ENCODE peak calls at places on chromosomes 6 and 20, in four cellular contexts. One of them, this sample, is unnamed.

GRCh38 chr6:79649016-79649415 is 17.9 kb downstream of the SH3BGRL2 start:
- DNase-seq in esophagus squamous epithelium: no peak
- DNase-seq in GM23248: no peak
- DNase-seq in neuronal stem cell: no peak
- DNase-seq in this sample: no peak

GRCh38 chr6:136446579-136447182 is 103.5 kb downstream of the MAP7 start:
- DNase-seq in esophagus squamous epithelium: no peak
- DNase-seq in GM23248: peak; percentile 78
- DNase-seq in neuronal stem cell: no peak
- DNase-seq in this sample: peak; percentile 27

GRCh38 chr6:131510094-131510493 is 62.9 kb upstream of the ARG1 start:
- DNase-seq in esophagus squamous epithelium: no peak
- DNase-seq in GM23248: no peak
- DNase-seq in neuronal stem cell: no peak
- DNase-seq in this sample: no peak

GRCh38 chr6:127341471-127342202 is 1.8 kb downstream of the ECHDC1 start:
- DNase-seq in esophagus squamous epithelium: no peak
- DNase-seq in GM23248: no peak
- DNase-seq in neuronal stem cell: no peak
- DNase-seq in this sample: no peak

GRCh38 chr6:144150673-144151009 is 324 bp downstream of the STX11 start:
- DNase-seq in esophagus squamous epithelium: no peak
- DNase-seq in GM23248: peak; percentile 56
- DNase-seq in neuronal stem cell: peak; percentile 27
- DNase-seq in this sample: peak; percentile 58

GRCh38 chr6:132153221-132153896 is 202.2 kb upstream of the CCN2 start:
- DNase-seq in esophagus squamous epithelium: no peak
- DNase-seq in GM23248: peak; percentile 91
- DNase-seq in neuronal stem cell: no peak
- DNase-seq in this sample: no peak

GRCh38 chr20:38230957-38231785 is 29.4 kb downstream of the KIAA1755 start:
- DNase-seq in esophagus squamous epithelium: no peak
- DNase-seq in GM23248: peak; percentile 47
- DNase-seq in neuronal stem cell: no peak
- DNase-seq in this sample: no peak

GRCh38 chr20:62723351-62723750 is 14.7 kb downstream of the NTSR1 start:
- DNase-seq in esophagus squamous epithelium: no peak
- DNase-seq in GM23248: no peak
- DNase-seq in neuronal stem cell: no peak
- DNase-seq in this sample: no peak

GRCh38 chr20:9498322-9498721 is 16.1 kb upstream of the LAMP5 start:
- DNase-seq in esophagus squamous epithelium: no peak
- DNase-seq in GM23248: peak; percentile 36
- DNase-seq in neuronal stem cell: no peak
- DNase-seq in this sample: no peak

GRCh38 chr6:170025341-170026271 is 265.3 kb downstream of the DLL1 start:
- DNase-seq in esophagus squamous epithelium: no peak
- DNase-seq in GM23248: no peak
- DNase-seq in neuronal stem cell: no peak
- DNase-seq in this sample: no peak

GRCh38 chr6:38092462-38092861 is 272.9 kb downstream of the ZFAND3 start:
- DNase-seq in esophagus squamous epithelium: no peak
- DNase-seq in GM23248: no peak
- DNase-seq in neuronal stem cell: no peak
- DNase-seq in this sample: no peak

GRCh38 chr20:50015993-50016770 is 33.4 kb downstream of the SNAI1 start:
- DNase-seq in esophagus squamous epithelium: no peak
- DNase-seq in GM23248: peak; percentile 55
- DNase-seq in neuronal stem cell: no peak
- DNase-seq in this sample: peak; percentile 93
- H3K4me3 ChIP-seq in esophagus squamous epithelium: no peak overlapping the region
- H3K4me3 ChIP-seq in GM23248: no peak overlapping the region
- H3K4me3 ChIP-seq in neuronal stem cell: no peak overlapping the region
- H3K4me3 ChIP-seq in this sample: no peak overlapping the region

DNA sequence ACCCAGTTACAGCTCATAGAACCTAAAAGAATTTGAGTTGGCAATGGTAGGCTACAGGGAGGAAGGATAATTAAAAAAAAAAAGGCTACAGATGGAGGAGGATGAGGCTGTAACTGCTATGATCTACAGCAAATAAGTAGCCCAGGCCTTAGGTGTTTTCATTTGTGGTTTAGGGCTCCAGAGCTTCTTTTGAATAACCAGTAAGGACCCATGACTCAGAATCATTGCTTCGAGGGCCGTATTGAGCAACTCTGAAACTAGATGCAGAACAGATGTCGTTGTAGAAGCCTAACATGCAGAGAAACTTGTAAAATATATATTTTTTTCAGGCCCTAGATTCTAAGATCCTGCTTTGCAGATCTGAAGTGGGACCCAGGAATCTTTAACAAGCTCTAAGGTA is 19.0 kb upstream of the ASIP start:
- DNase-seq in esophagus squamous epithelium: no peak
- DNase-seq in GM23248: peak; percentile 98
- DNase-seq in neuronal stem cell: no peak
- DNase-seq in this sample: no peak
- H3K4me3 ChIP-seq in esophagus squamous epithelium: no peak overlapping the region
- H3K4me3 ChIP-seq in GM23248: no peak overlapping the region
- H3K4me3 ChIP-seq in neuronal stem cell: no peak overlapping the region
- H3K4me3 ChIP-seq in this sample: no peak overlapping the region

GRCh38 chr6:18335948-18336347 is 51.2 kb upstream of the RNF144B start:
- DNase-seq in esophagus squamous epithelium: no peak
- DNase-seq in GM23248: no peak
- DNase-seq in neuronal stem cell: no peak
- DNase-seq in this sample: no peak

GRCh38 chr6:18343741-18344140 is 43.4 kb upstream of the RNF144B start:
- DNase-seq in esophagus squamous epithelium: no peak
- DNase-seq in GM23248: peak; percentile 74
- DNase-seq in neuronal stem cell: no peak
- DNase-seq in this sample: peak; percentile 34

GRCh38 chr6:18339599-18339998 is 47.6 kb upstream of the RNF144B start:
- DNase-seq in esophagus squamous epithelium: no peak
- DNase-seq in GM23248: no peak
- DNase-seq in neuronal stem cell: no peak
- DNase-seq in this sample: no peak

GRCh38 chr6:18342223-18342622 is 44.9 kb upstream of the RNF144B start:
- DNase-seq in esophagus squamous epithelium: no peak
- DNase-seq in GM23248: no peak
- DNase-seq in neuronal stem cell: no peak
- DNase-seq in this sample: no peak

GRCh38 chr6:18340781-18341551 is 46.2 kb upstream of the RNF144B start:
- DNase-seq in esophagus squamous epithelium: no peak
- DNase-seq in GM23248: no peak
- DNase-seq in neuronal stem cell: no peak
- DNase-seq in this sample: no peak
- H3K4me3 ChIP-seq in esophagus squamous epithelium: no peak overlapping the region
- H3K4me3 ChIP-seq in GM23248: no peak overlapping the region
- H3K4me3 ChIP-seq in neuronal stem cell: no peak overlapping the region
- H3K4me3 ChIP-seq in this sample: no peak overlapping the region

GRCh38 chr20:63738687-63739128 is 868 bp upstream of the SLC2A4RG start:
- DNase-seq in esophagus squamous epithelium: no peak
- DNase-seq in GM23248: peak; percentile 56
- DNase-seq in neuronal stem cell: peak; percentile 70
- DNase-seq in this sample: peak; percentile 29
- H3K4me3 ChIP-seq in esophagus squamous epithelium: peak overlapping the region; percentile 56
- H3K4me3 ChIP-seq in GM23248: no peak overlapping the region
- H3K4me3 ChIP-seq in neuronal stem cell: peak overlapping the region; percentile 57
- H3K4me3 ChIP-seq in this sample: peak overlapping the region; percentile 35

GRCh38 chr6:27669278-27669797 is 196.4 kb upstream of the ZNF184 start:
- DNase-seq in esophagus squamous epithelium: no peak
- DNase-seq in GM23248: peak; percentile 53
- DNase-seq in neuronal stem cell: no peak
- DNase-seq in this sample: no peak

GRCh38 chr6:27668442-27669275 is 195.8 kb upstream of the ZNF184 start:
- DNase-seq in esophagus squamous epithelium: no peak
- DNase-seq in GM23248: peak; percentile 74
- DNase-seq in neuronal stem cell: no peak
- DNase-seq in this sample: peak; percentile 50

GRCh38 chr6:27667651-27668441 is 194.9 kb upstream of the ZNF184 start:
- DNase-seq in esophagus squamous epithelium: no peak
- DNase-seq in GM23248: peak; percentile 48
- DNase-seq in neuronal stem cell: no peak
- DNase-seq in this sample: peak; percentile 26

GRCh38 chr6:27669798-27670301 is 196.9 kb upstream of the ZNF184 start:
- DNase-seq in esophagus squamous epithelium: no peak
- DNase-seq in GM23248: no peak
- DNase-seq in neuronal stem cell: no peak
- DNase-seq in this sample: no peak

GRCh38 chr6:27667016-27667415 is 194.1 kb upstream of the ZNF184 start:
- DNase-seq in esophagus squamous epithelium: no peak
- DNase-seq in GM23248: no peak
- DNase-seq in neuronal stem cell: no peak
- DNase-seq in this sample: no peak
- H3K4me3 ChIP-seq in esophagus squamous epithelium: no peak overlapping the region
- H3K4me3 ChIP-seq in GM23248: peak overlapping the region; percentile 68
- H3K4me3 ChIP-seq in neuronal stem cell: no peak overlapping the region
- H3K4me3 ChIP-seq in this sample: peak overlapping the region; percentile 68

GRCh38 chr20:47356220-47356525 is 326 bp downstream of the ZMYND8 start:
- DNase-seq in esophagus squamous epithelium: no peak
- DNase-seq in GM23248: no peak
- DNase-seq in neuronal stem cell: no peak
- DNase-seq in this sample: no peak
- H3K4me3 ChIP-seq in esophagus squamous epithelium: peak overlapping the region; percentile 27
- H3K4me3 ChIP-seq in GM23248: peak overlapping the region; percentile 36
- H3K4me3 ChIP-seq in neuronal stem cell: peak overlapping the region; percentile 62
- H3K4me3 ChIP-seq in this sample: peak overlapping the region; percentile 23

DNA sequence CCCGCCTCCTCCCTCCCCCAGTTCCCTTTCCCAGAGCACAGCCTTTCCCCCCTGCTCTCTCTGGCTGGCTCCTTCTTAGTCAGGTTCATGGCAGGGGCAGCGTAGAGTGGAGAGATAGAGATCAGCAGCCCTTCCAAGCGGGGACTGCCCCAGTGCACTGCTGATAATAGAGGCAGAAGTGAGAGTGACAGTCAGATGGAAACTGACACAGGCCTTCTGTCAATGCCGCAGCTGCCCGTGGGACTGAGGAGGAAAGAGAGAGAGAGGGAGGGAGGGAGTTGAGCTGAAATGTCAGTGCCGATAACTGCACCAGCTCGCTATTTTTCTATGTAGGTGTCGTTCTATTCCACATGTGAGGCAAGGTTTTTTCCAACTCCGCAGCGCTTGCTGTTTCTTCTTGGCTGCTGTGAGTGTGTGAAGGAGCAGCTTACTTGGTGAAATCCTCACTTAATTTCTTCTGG is 386.2 kb upstream of the MMS22L start:
- DNase-seq in esophagus squamous epithelium: no peak
- DNase-seq in GM23248: peak; percentile 46
- DNase-seq in neuronal stem cell: peak; percentile 24
- DNase-seq in this sample: peak; percentile 93
- H3K4me3 ChIP-seq in esophagus squamous epithelium: peak overlapping the region; percentile 8
- H3K4me3 ChIP-seq in GM23248: peak overlapping the region; percentile 62
- H3K4me3 ChIP-seq in neuronal stem cell: peak overlapping the region; percentile 47
- H3K4me3 ChIP-seq in this sample: peak overlapping the region; percentile 8

DNA sequence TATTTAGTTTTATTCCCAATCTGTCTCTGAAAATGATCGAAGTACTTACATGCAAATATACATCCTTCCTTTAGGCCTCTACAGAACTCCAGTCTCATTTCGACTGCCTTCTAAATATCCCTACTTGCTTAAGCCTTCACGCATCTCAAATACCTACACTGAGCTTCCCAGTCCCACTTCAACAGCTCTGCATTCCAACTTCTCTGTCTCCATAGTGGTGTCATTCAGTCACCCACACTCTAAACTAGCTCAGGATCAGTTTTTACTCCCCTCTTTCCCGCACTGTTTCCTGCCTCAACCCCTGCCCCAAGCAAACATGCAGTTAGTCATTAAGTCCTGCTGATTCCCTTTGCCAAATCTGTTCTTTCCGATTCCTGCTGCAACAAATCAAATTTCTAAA is 91.8 kb upstream of the PREP start:
- DNase-seq in esophagus squamous epithelium: no peak
- DNase-seq in GM23248: no peak
- DNase-seq in neuronal stem cell: no peak
- DNase-seq in this sample: no peak
- H3K4me3 ChIP-seq in esophagus squamous epithelium: no peak overlapping the region
- H3K4me3 ChIP-seq in GM23248: no peak overlapping the region
- H3K4me3 ChIP-seq in neuronal stem cell: no peak overlapping the region
- H3K4me3 ChIP-seq in this sample: no peak overlapping the region

DNA sequence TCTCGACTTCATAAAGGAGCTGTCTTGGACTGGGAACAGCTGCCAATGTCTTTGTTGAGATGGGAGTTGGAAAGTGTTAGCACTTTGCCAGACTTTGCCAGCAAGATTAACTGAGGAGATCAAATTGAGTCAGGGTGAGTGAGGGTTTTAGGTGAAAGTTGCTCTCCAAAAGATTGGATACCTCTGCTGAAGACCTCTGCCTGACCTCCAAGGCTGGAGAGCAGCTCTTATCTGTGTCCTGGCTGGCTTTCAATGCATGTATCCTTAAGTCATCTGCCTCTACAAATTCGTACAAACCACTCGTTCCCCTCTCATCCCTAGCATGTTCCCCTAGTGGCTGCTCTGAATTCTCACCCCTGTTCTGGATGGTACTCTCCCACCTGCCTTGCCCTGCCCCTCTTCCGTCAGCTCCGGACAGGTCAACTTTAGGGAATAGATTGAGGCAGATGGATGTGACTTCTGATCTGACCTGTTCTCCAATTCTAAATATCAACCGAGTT is at the start of gene EFCAB8:
- DNase-seq in esophagus squamous epithelium: no peak
- DNase-seq in GM23248: no peak
- DNase-seq in neuronal stem cell: no peak
- DNase-seq in this sample: peak; percentile 22
- H3K4me3 ChIP-seq in esophagus squamous epithelium: no peak within 1 kb of the TSS
- H3K4me3 ChIP-seq in GM23248: no peak within 1 kb of the TSS
- H3K4me3 ChIP-seq in neuronal stem cell: no peak within 1 kb of the TSS
- H3K4me3 ChIP-seq in this sample: no peak within 1 kb of the TSS